ENCODE peak calls at places on chromosomes 12 and 14, in five cellular contexts. S, R, D, W and L are unnamed samples.

GRCh38 chr14:74516451-74517155 is 23.0 kb downstream of the ISCA2 start:
- DNase-seq in S (no peak), W (no peak), D (no peak), R (no peak), L (no peak)

GRCh38 chr14:55964081-55964480 is 154.1 kb upstream of the PELI2 start:
- DNase-seq in S (no peak), W (no peak), D (no peak), R (no peak), L (no peak)

GRCh38 chr12:26995706-26996105 is 18.5 kb downstream of the TM7SF3 start:
- DNase-seq in W (no peak), S (no peak), D (no peak), R (no peak), L (no peak)

GRCh38 chr12:1204581-1205121 is 213.6 kb downstream of the ERC1 start:
- DNase-seq in S (no peak), R (no peak), W (peak), D (no peak), L (no peak)

GRCh38 chr14:94345344-94346072 is 22.4 kb upstream of the SERPINA6 start:
- DNase-seq in W (no peak), R (no peak), D (no peak), S (no peak), L (peak)

GRCh38 chr14:103708750-103709187 is 6.5 kb downstream of the XRCC3 start:
- DNase-seq in R (no peak), S (no peak), W (no peak), D (no peak), L (no peak)

GRCh38 chr12:124379938-124380754 is 85.3 kb downstream of the RFLNA start:
- DNase-seq in W (no peak), D (no peak), R (no peak), S (no peak), L (peak)

GRCh38 chr14:102344485-102344884 is 18.2 kb downstream of the CINP start:
- DNase-seq in S (no peak), R (no peak), D (no peak), W (no peak), L (no peak)

GRCh38 chr12:48816148-48816854 is 2.0 kb upstream of the CACNB3 start:
- DNase-seq in R (no peak), W (no peak), S (no peak), D (no peak), L (no peak)

GRCh38 chr14:100767788-100768536 is 41.3 kb downstream of the DLK1 start:
- DNase-seq in R (no peak), W (no peak), D (no peak), S (no peak), L (no peak)

GRCh38 chr14:24376448-24377070 is 8.6 kb downstream of the NFATC4 start:
- DNase-seq in D (no peak), R (no peak), W (no peak), S (no peak), L (no peak)

GRCh38 chr14:72714871-72715214 is 179.1 kb downstream of the DPF3 start:
- DNase-seq in R (no peak), W (no peak), D (no peak), S (no peak), L (no peak)

GRCh38 chr14:103529383-103530365 is 678 bp downstream of the TRMT61A start:
- DNase-seq in S (no peak), D (no peak), W (no peak), R (no peak), L (no peak)

GRCh38 chr14:36976571-36977023 is 195.8 kb downstream of the SLC25A21 start:
- DNase-seq in R (no peak), D (no peak), S (no peak), W (no peak), L (no peak)

GRCh38 chr14:105940534-105941225 is 414.3 kb downstream of the TMEM121 start:
- DNase-seq in S (no peak), R (no peak), W (no peak), D (no peak), L (no peak)

GRCh38 chr14:30607156-30607780 is 14.9 kb upstream of the SCFD1 start:
- DNase-seq in W (no peak), D (no peak), R (no peak), S (no peak), L (no peak)

GRCh38 chr14:54048311-54048710 is 91.7 kb upstream of the BMP4 start:
- DNase-seq in S (no peak), R (no peak), D (no peak), W (no peak), L (no peak)

GRCh38 chr14:35988972-35989690 is 163.0 kb downstream of the BRMS1L start:
- DNase-seq in D (no peak), W (no peak), R (no peak), S (no peak), L (no peak)

GRCh38 chr14:77086017-77086727 is 11.9 kb upstream of the CIPC start:
- DNase-seq in W (no peak), S (no peak), D (no peak), R (no peak), L (peak)

GRCh38 chr14:76918751-76919421 is 92.7 kb downstream of the LRRC74A start:
- DNase-seq in W (peak), D (no peak), S (peak), R (no peak), L (peak)

GRCh38 chr12:46553266-46553665 is 180.7 kb upstream of the SLC38A2 start:
- DNase-seq in D (no peak), R (no peak), S (no peak), W (no peak), L (peak)

GRCh38 chr12:57614178-57614947 is 3.1 kb downstream of the ARHGEF25 start:
- DNase-seq in S (peak), R (no peak), W (no peak), D (no peak), L (no peak)